ENCODE peak calls at places on chromosome 22, in seven cellular contexts. One of them, this sample, is unnamed.
A peak's percentile ranks its signal among the peaks of the same experiment; 100 is the strongest.

GRCh38 chr22:21055880-21056319 is 10.2 kb downstream of the LRRC74B start:
- DNase-seq in aorta: no peak
- DNase-seq in dorsolateral prefrontal cortex: no peak
- DNase-seq in activated naive CD4-positive, alpha-beta T cell treated with anti-CD3 and anti-CD28 coated beads, Interleukin-2, amount 10 ng/mL, durations not matched to agents 7 days and 5 days: peak; percentile 36
- DNase-seq in OCI-LY7: no peak
- DNase-seq in CD14-positive monocyte: no peak
- DNase-seq in neural crest cell: no peak
- DNase-seq in this sample: no peak

GRCh38 chr22:35411112-35411511 is 11.2 kb downstream of the MCM5 start:
- DNase-seq in neural crest cell: no peak
- DNase-seq in activated naive CD4-positive, alpha-beta T cell treated with anti-CD3 and anti-CD28 coated beads, Interleukin-2, amount 10 ng/mL, durations not matched to agents 7 days and 5 days: no peak
- DNase-seq in dorsolateral prefrontal cortex: no peak
- DNase-seq in aorta: no peak
- DNase-seq in CD14-positive monocyte: peak; percentile 59
- DNase-seq in OCI-LY7: peak; percentile 87
- DNase-seq in this sample: no peak

GRCh38 chr22:49936973-49937757 is 18.7 kb downstream of the CRELD2 start:
- DNase-seq in neural crest cell: no peak
- DNase-seq in CD14-positive monocyte: no peak
- DNase-seq in activated naive CD4-positive, alpha-beta T cell treated with anti-CD3 and anti-CD28 coated beads, Interleukin-2, amount 10 ng/mL, durations not matched to agents 7 days and 5 days: no peak
- DNase-seq in OCI-LY7: peak; percentile 32
- DNase-seq in aorta: no peak
- DNase-seq in dorsolateral prefrontal cortex: peak; percentile 83
- DNase-seq in this sample: no peak

GRCh38 chr22:44712156-44712555 is 10.2 kb downstream of the PRR5 start:
- DNase-seq in aorta: no peak
- DNase-seq in activated naive CD4-positive, alpha-beta T cell treated with anti-CD3 and anti-CD28 coated beads, Interleukin-2, amount 10 ng/mL, durations not matched to agents 7 days and 5 days: no peak
- DNase-seq in OCI-LY7: no peak
- DNase-seq in neural crest cell: no peak
- DNase-seq in dorsolateral prefrontal cortex: peak; percentile 22
- DNase-seq in CD14-positive monocyte: no peak
- DNase-seq in this sample: no peak

GRCh38 chr22:35446365-35446764 is 46.4 kb downstream of the MCM5 start:
- DNase-seq in dorsolateral prefrontal cortex: peak; percentile 44
- DNase-seq in neural crest cell: no peak
- DNase-seq in aorta: no peak
- DNase-seq in OCI-LY7: no peak
- DNase-seq in activated naive CD4-positive, alpha-beta T cell treated with anti-CD3 and anti-CD28 coated beads, Interleukin-2, amount 10 ng/mL, durations not matched to agents 7 days and 5 days: no peak
- DNase-seq in CD14-positive monocyte: no peak
- DNase-seq in this sample: peak; percentile 92

GRCh38 chr22:27100789-27101188 is 443.4 kb downstream of the MIAT start:
- DNase-seq in neural crest cell: peak; percentile 56
- DNase-seq in dorsolateral prefrontal cortex: no peak
- DNase-seq in activated naive CD4-positive, alpha-beta T cell treated with anti-CD3 and anti-CD28 coated beads, Interleukin-2, amount 10 ng/mL, durations not matched to agents 7 days and 5 days: no peak
- DNase-seq in OCI-LY7: no peak
- DNase-seq in aorta: no peak
- DNase-seq in CD14-positive monocyte: no peak
- DNase-seq in this sample: no peak

GRCh38 chr22:19721486-19722172 is 1.7 kb upstream of the GP1BB start:
- DNase-seq in aorta: no peak
- DNase-seq in CD14-positive monocyte: no peak
- DNase-seq in activated naive CD4-positive, alpha-beta T cell treated with anti-CD3 and anti-CD28 coated beads, Interleukin-2, amount 10 ng/mL, durations not matched to agents 7 days and 5 days: no peak
- DNase-seq in OCI-LY7: no peak
- DNase-seq in dorsolateral prefrontal cortex: no peak
- DNase-seq in neural crest cell: no peak
- DNase-seq in this sample: no peak

GRCh38 chr22:27461470-27461869 is 340.1 kb downstream of the MN1 start:
- DNase-seq in CD14-positive monocyte: no peak
- DNase-seq in dorsolateral prefrontal cortex: no peak
- DNase-seq in OCI-LY7: no peak
- DNase-seq in activated naive CD4-positive, alpha-beta T cell treated with anti-CD3 and anti-CD28 coated beads, Interleukin-2, amount 10 ng/mL, durations not matched to agents 7 days and 5 days: no peak
- DNase-seq in aorta: peak; percentile 80
- DNase-seq in neural crest cell: no peak
- DNase-seq in this sample: peak; percentile 86

GRCh38 chr22:43388420-43388851 is 23.4 kb upstream of the MPPED1 start:
- DNase-seq in OCI-LY7: peak; percentile 57
- DNase-seq in dorsolateral prefrontal cortex: peak; percentile 80
- DNase-seq in activated naive CD4-positive, alpha-beta T cell treated with anti-CD3 and anti-CD28 coated beads, Interleukin-2, amount 10 ng/mL, durations not matched to agents 7 days and 5 days: peak; percentile 81
- DNase-seq in aorta: peak; percentile 94
- DNase-seq in CD14-positive monocyte: peak; percentile 61
- DNase-seq in neural crest cell: peak; percentile 93
- DNase-seq in this sample: peak; percentile 77

GRCh38 chr22:17103351-17103750 is 17.8 kb downstream of the TMEM121B start:
- DNase-seq in OCI-LY7: no peak
- DNase-seq in activated naive CD4-positive, alpha-beta T cell treated with anti-CD3 and anti-CD28 coated beads, Interleukin-2, amount 10 ng/mL, durations not matched to agents 7 days and 5 days: no peak
- DNase-seq in aorta: peak; percentile 31
- DNase-seq in neural crest cell: no peak
- DNase-seq in dorsolateral prefrontal cortex: no peak
- DNase-seq in CD14-positive monocyte: no peak
- DNase-seq in this sample: no peak

This sample was measured in trophoblast cell.